ENCODE peak calls at places on chromosome 13, in seven cellular contexts. J, X, G, Z, V, H and O are unnamed samples.

GRCh38 chr13:99646866-99647592 is 145.8 kb downstream of the TM9SF2 start:
- DNase-seq in J (no peak), X (no peak), G (no peak), Z (no peak), V (no peak), H (no peak), O (peak; percentile 20)

GRCh38 chr13:99992376-99992775 is 10.8 kb downstream of the ZIC2 start:
- DNase-seq in J (no peak), X (no peak), G (no peak), Z (no peak), V (no peak), H (no peak), O (no peak)

GRCh38 chr13:96238861-96239260 is 149.0 kb downstream of the HS6ST3 start:
- DNase-seq in J (no peak), X (no peak), G (no peak), Z (no peak), V (no peak), H (no peak), O (no peak)

GRCh38 chr13:33550885-33551284 is 265.3 kb upstream of the STARD13 start:
- DNase-seq in J (no peak), X (no peak), G (no peak), Z (no peak), V (no peak), H (no peak), O (no peak)

GRCh38 chr13:91326156-91326555 is 21.3 kb upstream of the MIR17HG start:
- DNase-seq in J (no peak), X (no peak), G (no peak), Z (no peak), V (no peak), H (no peak), O (no peak)

GRCh38 chr13:101416181-101417042 is at the start of gene NALCN:
- DNase-seq in J (peak; percentile 49), X (no peak), G (peak; percentile 49), Z (peak; percentile 52), V (peak; percentile 82), H (no peak), O (peak; percentile 82)

GRCh38 chr13:48749144-48749543 is 95.4 kb downstream of the CYSLTR2 start:
- DNase-seq in J (no peak), X (no peak), G (no peak), Z (peak; percentile 64), V (no peak), H (no peak), O (no peak)

GRCh38 chr13:28494861-28495585 is at the start of gene FLT1:
- DNase-seq in J (peak; percentile 74), X (peak; percentile 40), G (no peak), Z (peak; percentile 18), V (peak; percentile 87), H (peak; percentile 17), O (peak; percentile 71)

GRCh38 chr13:111897178-111897845 is 169.6 kb upstream of the SOX1 start:
- DNase-seq in J (no peak), X (no peak), G (no peak), Z (no peak), V (peak; percentile 67), H (no peak), O (no peak)

GRCh38 chr13:61774903-61775302 is 359.3 kb upstream of the PCDH20 start:
- DNase-seq in J (no peak), X (no peak), G (peak; percentile 90), Z (no peak), V (no peak), H (no peak), O (no peak)

GRCh38 chr13:25132021-25132420 is 36.1 kb downstream of the PABPC3 start:
- DNase-seq in J (no peak), X (no peak), G (no peak), Z (no peak), V (no peak), H (no peak), O (no peak)

GRCh38 chr13:113179374-113180230 is 21.2 kb downstream of the PROZ start:
- DNase-seq in J (no peak), X (no peak), G (no peak), Z (no peak), V (no peak), H (no peak), O (no peak)

GRCh38 chr13:48580185-48580803 is 47.4 kb upstream of the RCBTB2 start:
- DNase-seq in J (peak; percentile 74), X (peak; percentile 32), G (peak; percentile 79), Z (peak; percentile 85), V (no peak), H (peak; percentile 79), O (peak; percentile 68)

GRCh38 chr13:48731957-48732569 is 78.3 kb downstream of the CYSLTR2 start:
- DNase-seq in J (peak; percentile 59), X (peak; percentile 58), G (no peak), Z (no peak), V (no peak), H (peak; percentile 59), O (peak; percentile 48)

GRCh38 chr13:98484289-98485219 is 92.4 kb downstream of the STK24 start:
- DNase-seq in J (no peak), X (peak; percentile 54), G (no peak), Z (peak; percentile 91), V (peak; percentile 92), H (peak; percentile 43), O (peak; percentile 55)